ENCODE peak calls at places on chromosomes 7 and 10, in six cellular contexts. Y is ovary, T is adrenal gland, O is tibial nerve, Z is suprapubic skin, X is endothelial cell of umbilical vein. A is an unnamed sample.

GRCh38 chr7:100008525-100008924 is 6.9 kb upstream of the ZKSCAN1 start:
- DNase-seq in X (no peak), Z (no peak), T (no peak), Y (no peak), O (no peak), A (no peak)

GRCh38 chr7:78924581-78924980 is 528.9 kb downstream of the MAGI2 start:
- DNase-seq in X (no peak), O (no peak), Z (no peak), T (no peak), Y (no peak), A (no peak)

GRCh38 chr7:93179173-93179572 is 31.0 kb upstream of the SAMD9L start:
- DNase-seq in X (no peak), Y (no peak), O (no peak), Z (no peak), T (no peak), A (no peak)

GRCh38 chr10:113036636-113037035 is 86.6 kb downstream of the TCF7L2 start:
- DNase-seq in Y (no peak), X (peak), T (no peak), Z (no peak), O (no peak), A (no peak)

GRCh38 chr10:132724436-132724835 is 61.5 kb downstream of the NKX6-2 start:
- DNase-seq in O (no peak), T (no peak), Z (no peak), Y (no peak), X (no peak), A (no peak)

GRCh38 chr7:45897042-45897690 is 8.9 kb downstream of the IGFBP1 start:
- DNase-seq in T (no peak), Z (no peak), Y (no peak), O (no peak), X (no peak), A (no peak)

GRCh38 chr10:102431452-102432124 is 786 bp downstream of the CUEDC2 start:
- DNase-seq in T (no peak), Y (no peak), Z (no peak), O (no peak), X (no peak), A (no peak)

GRCh38 chr7:42315631-42316030 is 78.6 kb upstream of the GLI3 start:
- DNase-seq in X (no peak), O (no peak), T (no peak), Y (no peak), Z (no peak), A (no peak)

GRCh38 chr7:154946166-154946565 is 56.8 kb downstream of the PAXIP1 start:
- DNase-seq in T (no peak), O (no peak), Z (no peak), Y (no peak), X (peak), A (no peak)

GRCh38 chr10:1057106-1057657 is 997 bp downstream of the WDR37 start:
- DNase-seq in Z (no peak), O (no peak), Y (no peak), X (peak), T (no peak), A (peak)

GRCh38 chr7:42831051-42831952 is 80.6 kb downstream of the C7orf25 start:
- DNase-seq in X (peak), O (peak), Z (no peak), T (peak), Y (peak), A (no peak)

GRCh38 chr10:116444527-116445142 is 17.0 kb downstream of the PNLIPRP3 start:
- DNase-seq in X (peak), T (no peak), Z (no peak), Y (no peak), O (peak), A (peak)

GRCh38 chr7:92797693-92798092 is 38.7 kb downstream of the CDK6 start:
- DNase-seq in O (no peak), T (no peak), Y (no peak), X (no peak), Z (no peak), A (no peak)

GRCh38 chr7:130632111-130632510 is 36.4 kb downstream of the COPG2 start:
- DNase-seq in X (peak), O (no peak), T (no peak), Z (no peak), Y (no peak), A (no peak)

GRCh38 chr10:114102253-114102652 is 58.6 kb downstream of the ADRB1 start:
- DNase-seq in X (no peak), Y (no peak), Z (no peak), O (no peak), T (no peak), A (no peak)

GRCh38 chr7:115047968-115048720 is 126.2 kb downstream of the MDFIC start:
- DNase-seq in Y (no peak), X (peak), O (no peak), T (no peak), Z (no peak), A (no peak)

GRCh38 chr7:108525327-108525984 is 479 bp downstream of the PNPLA8 start:
- DNase-seq in Y (no peak), Z (no peak), X (peak), T (no peak), O (no peak), A (no peak)

GRCh38 chr7:31782411-31782991 is 95.5 kb downstream of the PPP1R17 start:
- DNase-seq in T (no peak), O (no peak), X (peak), Z (no peak), Y (no peak), A (peak)

GRCh38 chr10:54009672-54010071 is 791.4 kb downstream of the PCDH15 start:
- DNase-seq in Y (no peak), O (no peak), Z (no peak), T (no peak), X (no peak), A (no peak)

GRCh38 chr10:112217413-112218390 is 34.1 kb upstream of the GPAM start:
- DNase-seq in Y (no peak), T (peak), O (no peak), X (no peak), Z (no peak), A (no peak)

GRCh38 chr10:66656499-66656898 is 269.3 kb upstream of the LRRTM3 start:
- DNase-seq in O (no peak), T (no peak), Y (no peak), X (no peak), Z (no peak), A (no peak)

GRCh38 chr10:118735294-118735693 is 19.5 kb downstream of the CACUL1 start:
- DNase-seq in Y (no peak), X (no peak), O (no peak), Z (no peak), T (no peak), A (no peak)

GRCh38 chr7:121366852-121367431 is 29.2 kb downstream of the FAM3C start:
- DNase-seq in Y (no peak), T (no peak), X (peak), O (no peak), Z (no peak), A (peak)

GRCh38 chr7:100486111-100486636 is 2.4 kb downstream of the NYAP1 start:
- DNase-seq in Y (no peak), X (no peak), Z (no peak), O (no peak), T (no peak), A (no peak)

GRCh38 chr10:96618648-96619047 is 31.8 kb upstream of the TM9SF3 start:
- DNase-seq in O (peak), T (peak), X (no peak), Y (peak), Z (no peak), A (peak)

GRCh38 chr7:143375298-143376034 is 5.7 kb upstream of the ZYX start:
- DNase-seq in Z (no peak), Y (no peak), O (no peak), T (no peak), X (no peak), A (no peak)

GRCh38 chr10:130762481-130762880 is 549.0 kb downstream of the TCERG1L start:
- DNase-seq in T (no peak), O (no peak), X (no peak), Y (no peak), Z (no peak), A (no peak)

GRCh38 chr10:92657024-92657423 is 32.7 kb upstream of the HHEX start:
- DNase-seq in T (no peak), O (no peak), Z (no peak), Y (no peak), X (no peak), A (no peak)
- TF ChIP-seq POLR2A in T (no peak), O (no peak), Z (no peak), Y (no peak), X (no peak), A (no peak)

GRCh38 chr7:91656486-91657237 is 223.8 kb downstream of the MTERF1 start:
- DNase-seq in O (peak), T (no peak), Y (no peak), Z (peak), X (no peak), A (no peak)

GRCh38 chr7:91659096-91659495 is 221.4 kb downstream of the MTERF1 start:
- DNase-seq in Y (no peak), T (no peak), O (no peak), X (no peak), Z (no peak), A (no peak)

GRCh38 chr7:91653257-91653656 is 227.2 kb downstream of the MTERF1 start:
- DNase-seq in X (no peak), Y (no peak), T (no peak), O (no peak), Z (no peak), A (no peak)

GRCh38 chr7:91657386-91658120 is 222.9 kb downstream of the MTERF1 start:
- DNase-seq in X (no peak), Z (no peak), Y (no peak), T (no peak), O (no peak), A (no peak)

DNA sequence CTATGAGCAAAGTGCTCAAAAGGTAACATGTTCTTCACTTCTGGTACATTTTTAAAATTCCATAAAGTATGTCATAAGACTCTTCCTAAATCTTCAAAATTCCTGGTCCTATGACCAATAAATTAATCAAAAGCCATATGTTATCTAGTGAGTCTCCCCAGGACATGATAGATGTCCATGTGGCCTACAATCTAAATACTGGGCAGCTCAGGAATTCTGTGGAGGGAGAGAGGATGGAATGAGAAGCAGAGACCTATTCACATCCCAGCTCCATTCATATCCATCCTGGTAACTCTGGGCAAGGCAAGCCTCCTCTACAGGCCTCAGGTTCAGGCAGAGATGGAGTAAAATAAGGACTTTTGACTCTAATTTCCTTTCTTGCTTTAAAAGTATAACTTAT is 224.8 kb downstream of the MTERF1 start:
- DNase-seq in O (no peak), Z (no peak), Y (no peak), T (no peak), X (no peak), A (no peak)
- TF ChIP-seq POLR2A in O (no peak), Z (no peak), Y (no peak), T (no peak), X (no peak), A (no peak)

DNA sequence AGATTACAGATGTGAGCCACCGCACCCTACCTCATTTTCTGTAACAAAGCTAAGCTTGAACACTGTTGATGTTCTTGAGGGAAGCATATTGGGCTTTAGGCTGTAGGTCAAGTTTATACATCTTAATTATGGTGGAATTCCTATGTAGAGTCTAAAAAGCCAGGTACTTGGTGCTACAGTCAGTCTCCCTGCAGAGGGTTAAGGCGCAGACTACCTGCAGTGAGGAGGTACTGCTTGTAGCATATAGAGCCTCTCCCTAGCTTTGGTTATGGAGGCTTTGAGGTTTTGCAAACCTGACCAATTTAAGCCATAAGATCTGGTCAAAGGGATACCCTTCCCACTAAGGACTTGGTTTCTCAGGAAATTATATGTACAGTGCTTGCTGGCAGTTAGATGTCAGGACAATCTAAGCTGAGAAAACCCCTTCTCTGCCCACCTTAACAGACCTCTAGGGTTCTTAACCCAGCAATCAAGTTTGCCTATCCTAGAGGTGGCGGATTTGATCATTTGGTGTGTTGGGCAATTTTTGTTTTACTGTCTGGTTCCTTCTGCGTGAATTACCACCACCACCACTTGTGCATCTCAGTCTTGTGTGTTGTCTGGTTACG is 6.0 kb downstream of the PPIA start:
- DNase-seq in X (no peak), Z (no peak), O (no peak), Y (no peak), T (no peak), A (no peak)
- TF ChIP-seq POLR2A in X (peak), Z (no peak), O (no peak), Y (no peak), T (no peak), A (peak)

GRCh38 chr10:73744690-73744994 is 470 bp downstream of the SEC24C start:
- DNase-seq in Z (no peak), Y (peak), T (peak), X (no peak), O (peak), A (peak)

GRCh38 chr10:73743327-73743904 is 756 bp upstream of the SEC24C start:
- DNase-seq in T (no peak), Z (no peak), O (no peak), Y (no peak), X (no peak), A (peak)

GRCh38 chr10:73743905-73744689 is at the start of gene SEC24C:
- DNase-seq in O (peak), X (peak), T (peak), Z (peak), Y (peak), A (peak)

GRCh38 chr10:73746721-73747120 is 2.5 kb downstream of the SEC24C start:
- DNase-seq in T (no peak), O (no peak), Z (peak), Y (no peak), X (no peak), A (no peak)

GRCh38 chr10:73742454-73742734 is 1.8 kb upstream of the SEC24C start:
- DNase-seq in Z (no peak), X (no peak), Y (no peak), O (no peak), T (no peak), A (no peak)
- TF ChIP-seq POLR2A in Z (no peak), X (no peak), Y (no peak), O (no peak), T (no peak), A (no peak)

DNA sequence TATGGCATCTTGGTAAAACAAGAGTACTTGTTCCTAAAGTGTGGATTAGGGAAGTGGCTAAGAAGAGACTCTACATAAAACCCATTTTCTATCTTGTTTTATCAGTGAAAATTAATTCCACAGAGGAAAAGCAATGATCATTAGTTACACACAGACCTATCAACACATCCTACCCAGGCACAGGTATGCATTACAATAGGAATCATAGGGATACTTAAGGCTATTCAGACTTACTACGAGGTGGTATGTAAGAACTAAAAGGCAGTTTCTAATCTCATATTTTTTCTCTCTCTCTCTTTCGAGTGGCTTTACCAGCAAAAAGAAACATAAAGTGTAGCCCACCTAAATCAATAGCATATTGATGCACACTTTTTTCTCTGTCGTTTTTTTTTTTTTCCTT is 166.3 kb upstream of the FEZF1 start:
- DNase-seq in X (no peak), Y (no peak), O (no peak), Z (no peak), T (no peak), A (no peak)
- TF ChIP-seq POLR2A in X (no peak), Y (no peak), O (no peak), Z (no peak), T (no peak), A (no peak)

GRCh38 chr10:100996678-100997363 is 2.8 kb upstream of the LZTS2 start:
- DNase-seq in O (no peak), Z (no peak), X (no peak), T (no peak), Y (peak), A (peak)

GRCh38 chr10:100999742-101000601 is at the start of gene LZTS2:
- DNase-seq in Y (peak), O (peak), Z (no peak), X (peak), T (no peak), A (peak)

GRCh38 chr10:100998991-100999741 is 442 bp upstream of the LZTS2 start:
- DNase-seq in O (peak), T (peak), Z (peak), Y (peak), X (peak), A (peak)

GRCh38 chr10:100998183-100998990 is 1.2 kb upstream of the LZTS2 start:
- DNase-seq in Y (peak), Z (peak), T (peak), O (peak), X (peak), A (peak)

GRCh38 chr10:100997364-100998182 is 2.0 kb upstream of the LZTS2 start:
- DNase-seq in O (peak), Y (peak), Z (peak), X (peak), T (peak), A (peak)
- TF ChIP-seq POLR2A in O (no peak), Y (no peak), Z (no peak), X (no peak), T (no peak), A (peak)